ENCODE peak calls at places on chromosomes 6 and 20, in four cellular contexts. One of them, this sample, is unnamed.
A peak's percentile ranks its signal among the peaks of the same experiment; 100 is the strongest.

GRCh38 chr6:118856301-118856700 is 37.7 kb upstream of the ASF1A start:
- DNase-seq in omental fat pad: no peak
- DNase-seq in suprapubic skin: no peak
- DNase-seq in body of pancreas: no peak
- DNase-seq in this sample: no peak

GRCh38 chr6:28474441-28475219 is 31.3 kb upstream of the ZSCAN23 start:
- DNase-seq in omental fat pad: no peak
- DNase-seq in suprapubic skin: no peak
- DNase-seq in body of pancreas: no peak
- DNase-seq in this sample: peak; percentile 65

GRCh38 chr6:111591370-111591900 is 14.2 kb downstream of the TRAF3IP2 start:
- DNase-seq in omental fat pad: peak; percentile 95
- DNase-seq in suprapubic skin: peak; percentile 96
- DNase-seq in body of pancreas: peak; percentile 85
- DNase-seq in this sample: no peak

GRCh38 chr6:105851586-105851985 is 234.6 kb upstream of the PRDM1 start:
- DNase-seq in omental fat pad: no peak
- DNase-seq in suprapubic skin: no peak
- DNase-seq in body of pancreas: no peak
- DNase-seq in this sample: no peak

GRCh38 chr6:106181664-106182418 is 95.7 kb downstream of the PRDM1 start:
- DNase-seq in omental fat pad: no peak
- DNase-seq in suprapubic skin: no peak
- DNase-seq in body of pancreas: no peak
- DNase-seq in this sample: no peak

GRCh38 chr6:107116328-107116892 is 1.1 kb upstream of the BEND3 start:
- DNase-seq in omental fat pad: no peak
- DNase-seq in suprapubic skin: peak; percentile 78
- DNase-seq in body of pancreas: peak; percentile 71
- DNase-seq in this sample: no peak

GRCh38 chr6:1626481-1626880 is 16.8 kb downstream of the FOXC1 start:
- DNase-seq in omental fat pad: no peak
- DNase-seq in suprapubic skin: no peak
- DNase-seq in body of pancreas: no peak
- DNase-seq in this sample: no peak

GRCh38 chr20:1761116-1761515 is 103.5 kb upstream of the SIRPG start:
- DNase-seq in omental fat pad: no peak
- DNase-seq in suprapubic skin: no peak
- DNase-seq in body of pancreas: no peak
- DNase-seq in this sample: no peak

GRCh38 chr6:17501982-17502704 is 98.0 kb upstream of the FAM8A1 start:
- DNase-seq in omental fat pad: no peak
- DNase-seq in suprapubic skin: no peak
- DNase-seq in body of pancreas: no peak
- DNase-seq in this sample: no peak

GRCh38 chr20:22382742-22383141 is 201.6 kb downstream of the FOXA2 start:
- DNase-seq in omental fat pad: no peak
- DNase-seq in suprapubic skin: no peak
- DNase-seq in body of pancreas: no peak
- DNase-seq in this sample: no peak

GRCh38 chr6:37017606-37018005 is 12.2 kb downstream of the FGD2 start:
- DNase-seq in omental fat pad: no peak
- DNase-seq in suprapubic skin: no peak
- DNase-seq in body of pancreas: no peak
- DNase-seq in this sample: no peak

GRCh38 chr6:41191569-41191968 is 9.4 kb downstream of the TREML2 start:
- DNase-seq in omental fat pad: no peak
- DNase-seq in suprapubic skin: no peak
- DNase-seq in body of pancreas: no peak
- DNase-seq in this sample: peak; percentile 66

GRCh38 chr6:170152989-170153388 is 137.9 kb downstream of the DLL1 start:
- DNase-seq in omental fat pad: no peak
- DNase-seq in suprapubic skin: no peak
- DNase-seq in body of pancreas: peak; percentile 90
- DNase-seq in this sample: no peak

GRCh38 chr6:117477988-117478852 is 4.3 kb upstream of the DCBLD1 start:
- DNase-seq in omental fat pad: no peak
- DNase-seq in suprapubic skin: no peak
- DNase-seq in body of pancreas: no peak
- DNase-seq in this sample: peak; percentile 46

GRCh38 chr6:37029249-37029959 is 23.9 kb downstream of the FGD2 start:
- DNase-seq in omental fat pad: no peak
- DNase-seq in suprapubic skin: no peak
- DNase-seq in body of pancreas: peak; percentile 88
- DNase-seq in this sample: peak; percentile 79

GRCh38 chr20:46605181-46605580 is 46.1 kb downstream of the SLC13A3 start:
- DNase-seq in omental fat pad: no peak
- DNase-seq in suprapubic skin: no peak
- DNase-seq in body of pancreas: no peak
- DNase-seq in this sample: no peak

GRCh38 chr6:293185-294174 is 1.2 kb downstream of the DUSP22 start:
- DNase-seq in omental fat pad: no peak
- DNase-seq in suprapubic skin: no peak
- DNase-seq in body of pancreas: no peak
- DNase-seq in this sample: no peak

GRCh38 chr6:111417181-111417585 is 65.8 kb downstream of the REV3L start:
- DNase-seq in omental fat pad: no peak
- DNase-seq in suprapubic skin: no peak
- DNase-seq in body of pancreas: no peak
- DNase-seq in this sample: no peak

GRCh38 chr6:26536571-26537159 is 1.5 kb upstream of the HMGN4 start:
- DNase-seq in omental fat pad: no peak
- DNase-seq in suprapubic skin: no peak
- DNase-seq in body of pancreas: peak; percentile 13
- DNase-seq in this sample: peak; percentile 49

GRCh38 chr20:325889-326644 is 715 bp downstream of the SOX12 start:
- DNase-seq in omental fat pad: no peak
- DNase-seq in suprapubic skin: peak; percentile 89
- DNase-seq in body of pancreas: peak; percentile 68
- DNase-seq in this sample: peak; percentile 72

GRCh38 chr6:158969148-158969547 is 30.9 kb downstream of the RSPH3 start:
- DNase-seq in omental fat pad: no peak
- DNase-seq in suprapubic skin: no peak
- DNase-seq in body of pancreas: no peak
- DNase-seq in this sample: no peak

GRCh38 chr6:43856005-43856765 is 86.2 kb downstream of the VEGFA start:
- DNase-seq in omental fat pad: no peak
- DNase-seq in suprapubic skin: no peak
- DNase-seq in body of pancreas: peak; percentile 78
- DNase-seq in this sample: no peak

GRCh38 chr6:156977527-156978291 is 200.5 kb downstream of the ARID1B start:
- DNase-seq in omental fat pad: no peak
- DNase-seq in suprapubic skin: no peak
- DNase-seq in body of pancreas: peak; percentile 41
- DNase-seq in this sample: no peak

GRCh38 chr6:3758842-3759144 is 7.3 kb upstream of the PXDC1 start:
- DNase-seq in omental fat pad: no peak
- DNase-seq in suprapubic skin: peak; percentile 37
- DNase-seq in body of pancreas: no peak
- DNase-seq in this sample: no peak

GRCh38 chr6:128208078-128208477 is 307.2 kb upstream of the THEMIS start:
- DNase-seq in omental fat pad: no peak
- DNase-seq in suprapubic skin: no peak
- DNase-seq in body of pancreas: no peak
- DNase-seq in this sample: no peak

GRCh38 chr6:155158044-155158843 is 105.6 kb upstream of the CLDN20 start:
- DNase-seq in omental fat pad: no peak
- DNase-seq in suprapubic skin: no peak
- DNase-seq in body of pancreas: no peak
- DNase-seq in this sample: no peak

GRCh38 chr6:121055572-121056163 is 278.6 kb downstream of the TBC1D32 start:
- DNase-seq in omental fat pad: no peak
- DNase-seq in suprapubic skin: no peak
- DNase-seq in body of pancreas: no peak
- DNase-seq in this sample: peak; percentile 16

GRCh38 chr6:71254323-71254722 is 34.3 kb upstream of the OGFRL1 start:
- DNase-seq in omental fat pad: no peak
- DNase-seq in suprapubic skin: no peak
- DNase-seq in body of pancreas: no peak
- DNase-seq in this sample: no peak

GRCh38 chr6:100376103-100376502 is 88.6 kb downstream of the SIM1 start:
- DNase-seq in omental fat pad: no peak
- DNase-seq in suprapubic skin: no peak
- DNase-seq in body of pancreas: no peak
- DNase-seq in this sample: no peak

GRCh38 chr20:63693079-63693974 is 3.1 kb upstream of the TNFRSF6B start:
- DNase-seq in omental fat pad: no peak
- DNase-seq in suprapubic skin: no peak
- DNase-seq in body of pancreas: peak; percentile 11
- DNase-seq in this sample: no peak
- TF ChIP-seq CTCF in omental fat pad: no peak
- TF ChIP-seq CTCF in suprapubic skin: no peak
- TF ChIP-seq CTCF in body of pancreas: no peak
- TF ChIP-seq CTCF in this sample: no peak

GRCh38 chr6:125192610-125192930 is 39.0 kb downstream of the TPD52L1 start:
- DNase-seq in omental fat pad: no peak
- DNase-seq in suprapubic skin: no peak
- DNase-seq in body of pancreas: no peak
- DNase-seq in this sample: no peak
- TF ChIP-seq CTCF in omental fat pad: no peak
- TF ChIP-seq CTCF in suprapubic skin: no peak
- TF ChIP-seq CTCF in body of pancreas: no peak
- TF ChIP-seq CTCF in this sample: no peak

GRCh38 chr6:31317036-31317435 is 39.9 kb downstream of the HLA-B start:
- DNase-seq in omental fat pad: no peak
- DNase-seq in suprapubic skin: no peak
- DNase-seq in body of pancreas: no peak
- DNase-seq in this sample: no peak

GRCh38 chr6:31321005-31321707 is 35.8 kb downstream of the HLA-B start:
- DNase-seq in omental fat pad: no peak
- DNase-seq in suprapubic skin: no peak
- DNase-seq in body of pancreas: no peak
- DNase-seq in this sample: no peak

DNA sequence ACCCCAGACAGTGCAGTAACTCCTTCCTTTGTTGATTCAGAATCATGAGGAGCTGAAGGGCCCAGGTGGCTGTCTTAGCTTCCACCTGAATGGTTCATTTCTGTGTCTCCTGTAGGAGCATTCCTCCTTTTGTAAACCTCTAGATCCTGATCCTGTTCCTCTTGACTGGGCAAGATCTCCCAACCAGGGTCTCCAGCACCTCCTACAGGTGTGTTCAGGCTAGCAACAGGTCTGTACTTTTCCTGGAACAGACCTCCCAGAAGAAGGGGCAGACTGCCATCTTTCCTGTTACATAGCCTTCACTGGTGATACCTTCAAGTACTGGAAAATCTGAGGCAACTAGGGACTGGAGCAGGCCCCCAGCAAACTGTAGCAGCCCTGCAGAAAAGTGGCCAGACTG is 35.2 kb downstream of the HLA-B start:
- DNase-seq in omental fat pad: no peak
- DNase-seq in suprapubic skin: no peak
- DNase-seq in body of pancreas: no peak
- DNase-seq in this sample: no peak
- TF ChIP-seq CTCF in omental fat pad: no peak
- TF ChIP-seq CTCF in suprapubic skin: no peak
- TF ChIP-seq CTCF in body of pancreas: no peak
- TF ChIP-seq CTCF in this sample: no peak

DNA sequence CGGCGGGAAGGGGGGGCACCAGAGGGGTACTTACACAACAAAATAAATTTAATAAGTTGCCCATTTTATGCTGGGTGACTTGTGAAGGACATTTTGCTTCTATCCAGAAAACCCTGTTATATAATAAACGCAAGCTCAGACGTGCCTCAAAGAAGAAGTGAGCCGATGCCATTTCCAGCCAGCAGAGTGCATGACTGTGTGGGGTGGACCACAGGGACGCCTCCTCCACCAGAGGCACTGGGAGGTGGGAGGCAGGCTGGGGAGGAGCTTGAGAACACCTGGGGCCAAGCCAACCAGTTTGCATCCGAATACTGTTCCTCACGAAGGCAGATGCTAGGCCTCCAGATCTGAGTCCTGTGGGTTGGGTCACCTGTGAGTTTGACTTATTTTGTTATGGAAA is 363.9 kb downstream of the RNGTT start:
- DNase-seq in omental fat pad: no peak
- DNase-seq in suprapubic skin: no peak
- DNase-seq in body of pancreas: no peak
- DNase-seq in this sample: no peak
- TF ChIP-seq CTCF in omental fat pad: no peak
- TF ChIP-seq CTCF in suprapubic skin: no peak
- TF ChIP-seq CTCF in body of pancreas: no peak
- TF ChIP-seq CTCF in this sample: no peak

GRCh38 chr20:33026779-33027759 is 4.4 kb upstream of the BPIFB6 start:
- DNase-seq in omental fat pad: no peak
- DNase-seq in suprapubic skin: no peak
- DNase-seq in body of pancreas: no peak
- DNase-seq in this sample: no peak
- TF ChIP-seq CTCF in omental fat pad: no peak
- TF ChIP-seq CTCF in suprapubic skin: no peak
- TF ChIP-seq CTCF in body of pancreas: no peak
- TF ChIP-seq CTCF in this sample: no peak

DNA sequence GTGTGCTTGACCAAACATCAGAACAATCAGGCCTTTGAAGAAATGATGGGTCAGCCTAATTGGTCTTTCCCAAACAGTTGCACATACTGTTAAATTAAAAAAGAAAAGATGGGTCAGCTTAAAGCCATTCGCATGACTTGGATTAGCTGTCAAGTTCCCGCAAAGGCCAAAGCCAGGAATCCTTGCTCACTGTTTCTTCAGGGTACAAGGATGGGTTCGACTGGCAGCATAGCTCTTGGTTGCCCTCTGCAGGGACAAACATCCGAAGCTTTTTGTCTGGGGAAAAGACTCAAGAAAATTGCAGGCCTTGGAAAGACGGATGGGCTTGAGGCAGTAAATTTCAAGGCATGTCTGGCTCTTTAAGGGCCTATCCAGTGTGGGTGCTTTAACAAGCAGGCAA is 168.0 kb downstream of the HDGFL1 start:
- DNase-seq in omental fat pad: no peak
- DNase-seq in suprapubic skin: no peak
- DNase-seq in body of pancreas: peak; percentile 38
- DNase-seq in this sample: no peak
- TF ChIP-seq CTCF in omental fat pad: no peak
- TF ChIP-seq CTCF in suprapubic skin: peak; percentile 28
- TF ChIP-seq CTCF in body of pancreas: peak; percentile 19
- TF ChIP-seq CTCF in this sample: peak; percentile 10

GRCh38 chr20:24235740-24236139 is 233.7 kb upstream of the SYNDIG1 start:
- DNase-seq in omental fat pad: no peak
- DNase-seq in suprapubic skin: no peak
- DNase-seq in body of pancreas: no peak
- DNase-seq in this sample: no peak

GRCh38 chr20:24235224-24235735 is 234.1 kb upstream of the SYNDIG1 start:
- DNase-seq in omental fat pad: no peak
- DNase-seq in suprapubic skin: no peak
- DNase-seq in body of pancreas: no peak
- DNase-seq in this sample: no peak

GRCh38 chr20:24241466-24241865 is 228.0 kb upstream of the SYNDIG1 start:
- DNase-seq in omental fat pad: no peak
- DNase-seq in suprapubic skin: no peak
- DNase-seq in body of pancreas: no peak
- DNase-seq in this sample: no peak

GRCh38 chr20:24236963-24237362 is 232.5 kb upstream of the SYNDIG1 start:
- DNase-seq in omental fat pad: no peak
- DNase-seq in suprapubic skin: no peak
- DNase-seq in body of pancreas: no peak
- DNase-seq in this sample: no peak

GRCh38 chr20:24236204-24236603 is 233.2 kb upstream of the SYNDIG1 start:
- DNase-seq in omental fat pad: no peak
- DNase-seq in suprapubic skin: no peak
- DNase-seq in body of pancreas: no peak
- DNase-seq in this sample: no peak
- TF ChIP-seq CTCF in omental fat pad: no peak
- TF ChIP-seq CTCF in suprapubic skin: no peak
- TF ChIP-seq CTCF in body of pancreas: no peak
- TF ChIP-seq CTCF in this sample: no peak

This sample was measured in GM13976.